ENCODE peak calls at places on chromosome 21, in four cellular contexts. D is tibial artery, B is HL-60, S is ascending aorta. H is an unnamed sample.
A peak's percentile ranks its signal among the peaks of the same experiment; 100 is the strongest.

GRCh38 chr21:16514316-16514715 is 784.5 kb downstream of the USP25 start:
- DNase-seq in D (no peak), B (no peak), S (no peak), H (no peak)

GRCh38 chr21:32090961-32091360 is 187.9 kb downstream of the MIS18A start:
- DNase-seq in D (no peak), B (no peak), S (no peak), H (no peak)

GRCh38 chr21:15703932-15704331 is 25.9 kb upstream of the USP25 start:
- DNase-seq in D (no peak), B (no peak), S (no peak), H (no peak)

GRCh38 chr21:41009398-41010177 is 158.4 kb upstream of the BACE2 start:
- DNase-seq in D (no peak), B (no peak), S (no peak), H (no peak)

GRCh38 chr21:40797881-40798280 is 49.1 kb downstream of the DSCAM start:
- DNase-seq in D (no peak), B (no peak), S (no peak), H (no peak)

GRCh38 chr21:28704746-28705145 is 287.9 kb downstream of the LTN1 start:
- DNase-seq in D (no peak), B (no peak), S (no peak), H (no peak)

GRCh38 chr21:32916522-32917099 is 109.1 kb upstream of the OLIG2 start:
- DNase-seq in D (no peak), B (no peak), S (no peak), H (no peak)

GRCh38 chr21:31316488-31317169 is 27.4 kb downstream of the TIAM1 start:
- DNase-seq in D (no peak), B (no peak), S (no peak), H (no peak)

GRCh38 chr21:33402011-33402979 is 918 bp upstream of the IFNGR2 start:
- DNase-seq in D (peak; percentile 75), B (peak; percentile 88), S (peak; percentile 43), H (no peak)

GRCh38 chr21:15430023-15430422 is 299.8 kb upstream of the USP25 start:
- DNase-seq in D (no peak), B (no peak), S (no peak), H (no peak)

GRCh38 chr21:17987328-17987727 is 168.2 kb upstream of the C21orf91 start:
- DNase-seq in D (no peak), B (no peak), S (no peak), H (no peak)

GRCh38 chr21:25518491-25518911 is 88.8 kb downstream of the MRPL39 start:
- DNase-seq in D (no peak), B (peak; percentile 44), S (no peak), H (no peak)

GRCh38 chr21:31334648-31335121 is 9.4 kb downstream of the TIAM1 start:
- DNase-seq in D (no peak), B (no peak), S (no peak), H (no peak)

GRCh38 chr21:14553422-14553821 is 7.3 kb upstream of the SAMSN1 start:
- DNase-seq in D (no peak), B (no peak), S (no peak), H (no peak)

GRCh38 chr21:40707271-40707670 is 139.7 kb downstream of the DSCAM start:
- DNase-seq in D (no peak), B (no peak), S (no peak), H (no peak)

GRCh38 chr21:45356653-45357435 is 48.1 kb upstream of the COL18A1 start:
- DNase-seq in D (no peak), B (no peak), S (no peak), H (no peak)

GRCh38 chr21:45355573-45355972 is 49.4 kb upstream of the COL18A1 start:
- DNase-seq in D (no peak), B (no peak), S (no peak), H (no peak)

GRCh38 chr21:45357436-45358260 is 47.3 kb upstream of the COL18A1 start:
- DNase-seq in D (no peak), B (no peak), S (no peak), H (no peak)

GRCh38 chr21:45354970-45355369 is 50.0 kb upstream of the COL18A1 start:
- DNase-seq in D (no peak), B (no peak), S (no peak), H (no peak)

GRCh38 chr21:45356251-45356650 is 48.7 kb upstream of the COL18A1 start:
- DNase-seq in D (no peak), B (no peak), S (no peak), H (no peak)
- TF ChIP-seq CTCF in D (no peak), B (no peak), S (no peak), H (peak; percentile 25)

DNA sequence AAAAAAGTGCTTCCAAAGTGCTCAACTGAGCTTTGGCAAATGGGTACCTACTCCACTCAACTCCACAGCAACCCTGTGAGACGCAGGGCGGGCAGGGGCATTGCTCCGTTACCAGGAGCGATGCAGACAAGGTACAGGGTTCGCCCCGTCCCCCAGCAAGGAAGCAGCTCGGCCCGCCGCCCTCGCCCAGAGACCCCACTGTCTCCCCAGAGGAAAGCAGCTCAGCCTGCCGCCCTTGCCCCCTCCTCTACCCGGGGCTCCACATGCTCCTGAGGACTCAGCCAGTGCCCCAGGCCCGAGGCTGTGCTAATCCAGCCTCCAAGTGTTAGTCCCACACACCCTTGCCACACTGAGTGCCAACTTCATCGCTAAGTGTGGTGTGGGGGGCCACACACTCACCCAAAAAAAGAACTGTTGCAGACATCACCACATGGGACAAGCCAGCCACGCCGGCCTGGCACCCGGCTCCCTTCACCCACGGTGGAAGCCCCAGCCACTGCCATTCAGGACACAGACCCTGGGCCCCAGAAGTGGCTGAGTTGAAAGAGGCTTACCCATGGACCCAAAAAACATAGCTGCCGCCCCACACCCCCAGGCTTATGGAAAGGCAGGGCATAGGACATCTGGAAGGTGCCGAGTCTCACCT is 26.3 kb downstream of the WDR4 start:
- DNase-seq in D (no peak), B (no peak), S (no peak), H (no peak)
- H3K27me3 ChIP-seq in D (no peaks in the 10 kb centered on the region), B (no peaks in the 10 kb centered on the region), S (no peaks in the 10 kb centered on the region), H (no peaks in the 10 kb centered on the region)

GRCh38 chr21:36613064-36613463 is 85.9 kb upstream of the SIM2 start:
- DNase-seq in D (no peak), B (no peak), S (no peak), H (no peak)
- TF ChIP-seq CTCF in D (no peak), B (no peak), S (no peak), H (no peak)

GRCh38 chr21:34621434-34622000 is 6.6 kb upstream of the RCAN1 start:
- DNase-seq in D (no peak), B (no peak), S (no peak), H (no peak)
- H3K27me3 ChIP-seq in D (no peaks in the 10 kb centered on the region), B (no peaks in the 10 kb centered on the region), S (no peaks in the 10 kb centered on the region), H (peaks cover 8% of the 10 kb centered on the region)

GRCh38 chr21:44845418-44846200 is 27.7 kb upstream of the SUMO3 start:
- DNase-seq in D (peak; percentile 51), B (peak; percentile 88), S (peak; percentile 36), H (no peak)
- TF ChIP-seq CTCF in D (no peak), B (no peak), S (no peak), H (peak; percentile 55)

GRCh38 chr21:34919406-34919805 is 129.7 kb downstream of the RUNX1 start:
- DNase-seq in D (no peak), B (no peak), S (no peak), H (no peak)
- H3K27me3 ChIP-seq in D (no peaks in the 10 kb centered on the region), B (no peaks in the 10 kb centered on the region), S (no peaks in the 10 kb centered on the region), H (no peaks in the 10 kb centered on the region)

GRCh38 chr21:38747796-38748195 is 57.9 kb upstream of the ETS2 start:
- DNase-seq in D (no peak), B (no peak), S (no peak), H (no peak)
- TF ChIP-seq CTCF in D (no peak), B (no peak), S (no peak), H (no peak)

H was measured in kidney epithelial cell.